ENCODE peak calls at places on chromosomes 6 and 20, in seven cellular contexts. T, U, W, P, M, V and G are unnamed samples.

GRCh38 chr6:8852332-8852731 is 417.0 kb upstream of the SLC35B3 start:
- DNase-seq in M (no peak), V (no peak), U (no peak), T (no peak), P (no peak), W (no peak), G (no peak)

GRCh38 chr20:6714202-6714800 is 53.2 kb upstream of the BMP2 start:
- DNase-seq in U (no peak), T (no peak), M (no peak), P (no peak), V (no peak), W (no peak), G (no peak)

GRCh38 chr6:56279346-56280080 is 32.1 kb upstream of the COL21A1 start:
- DNase-seq in M (no peak), V (no peak), P (peak), T (peak), U (peak), W (no peak), G (no peak)

GRCh38 chr6:112038756-112039430 is 15.0 kb upstream of the CCN6 start:
- DNase-seq in V (no peak), T (no peak), P (no peak), W (no peak), M (no peak), U (no peak), G (no peak)

GRCh38 chr6:43983191-43983590 is 144.1 kb downstream of the MRPL14 start:
- DNase-seq in P (no peak), V (no peak), W (no peak), U (no peak), M (no peak), T (no peak), G (no peak)

GRCh38 chr6:147142684-147143245 is 61.5 kb upstream of the STXBP5 start:
- DNase-seq in P (no peak), V (no peak), M (no peak), W (no peak), U (no peak), T (no peak), G (no peak)

GRCh38 chr20:24379116-24379927 is 90.1 kb upstream of the SYNDIG1 start:
- DNase-seq in M (no peak), W (no peak), U (no peak), V (peak), T (peak), P (peak), G (peak)

GRCh38 chr6:45955597-45955996 is 60.1 kb downstream of the CLIC5 start:
- DNase-seq in W (no peak), V (no peak), M (no peak), T (no peak), U (no peak), P (no peak), G (no peak)

GRCh38 chr6:19892250-19892649 is 55.1 kb downstream of the ID4 start:
- DNase-seq in V (no peak), M (no peak), P (peak), T (peak), U (peak), W (no peak), G (no peak)

GRCh38 chr20:11045412-11046175 is 371.8 kb upstream of the JAG1 start:
- DNase-seq in T (no peak), P (no peak), M (no peak), U (no peak), V (no peak), W (no peak), G (no peak)

GRCh38 chr20:38893056-38893455 is 33.2 kb upstream of the FAM83D start:
- DNase-seq in T (no peak), U (no peak), M (peak), P (peak), W (no peak), V (no peak), G (no peak)

GRCh38 chr6:39189915-39190544 is 39.2 kb downstream of the KCNK5 start:
- DNase-seq in U (peak), M (no peak), V (peak), W (no peak), P (peak), T (peak), G (no peak)

GRCh38 chr20:63215101-63216040 is 560 bp downstream of the YTHDF1 start:
- DNase-seq in V (no peak), U (no peak), P (no peak), M (no peak), T (peak), W (no peak), G (no peak)

GRCh38 chr6:151747890-151748289 is 59.6 kb upstream of the ESR1 start:
- DNase-seq in W (no peak), M (no peak), U (no peak), V (no peak), P (no peak), T (no peak), G (no peak)

GRCh38 chr20:47854687-47855212 is 69.5 kb upstream of the SULF2 start:
- DNase-seq in V (no peak), U (peak), T (peak), P (no peak), W (no peak), M (no peak), G (no peak)

GRCh38 chr20:542777-543368 is 717 bp downstream of the CSNK2A1 start:
- DNase-seq in V (no peak), T (peak), U (no peak), W (no peak), M (peak), P (peak), G (no peak)

GRCh38 chr6:26250806-26251075 is 114.3 kb upstream of the BTN3A2 start:
- DNase-seq in M (peak), U (no peak), V (no peak), P (peak), W (peak), T (no peak), G (no peak)

GRCh38 chr6:153525998-153526397 is 394.9 kb upstream of the RGS17 start:
- DNase-seq in P (no peak), W (no peak), T (no peak), M (no peak), V (no peak), U (no peak), G (no peak)

GRCh38 chr20:313948-314347 is 11.4 kb upstream of the SOX12 start:
- DNase-seq in U (no peak), W (no peak), T (peak), M (no peak), P (no peak), V (no peak), G (no peak)